ENCODE peak calls at places on chromosomes 2 and 18, in six cellular contexts. O is mucosa of gallbladder; Q is NCI-H460; Z is KBM-7; X is stimulated activated CD8-positive, alpha-beta memory T cell treated with anti-CD3 and anti-CD28 coated beads, Interleukin-4, amount 100 ng/mL, for 48 hours; E is PC-3. C is an unnamed sample.

GRCh38 chr2:148865515-148865914 is 9.5 kb upstream of the KIF5C start:
- DNase-seq in E (no peak), Q (no peak), X (no peak), O (no peak), Z (no peak), C (no peak)

GRCh38 chr18:35050638-35051287 is 9.6 kb downstream of the MAPRE2 start:
- DNase-seq in Q (no peak), O (no peak), X (no peak), Z (peak), E (no peak), C (no peak)

GRCh38 chr2:168545439-168546082 is 89.5 kb downstream of the CERS6 start:
- DNase-seq in E (peak), O (peak), Z (peak), X (no peak), Q (peak), C (peak)

GRCh38 chr2:237315170-237315880 is 98.6 kb downstream of the COL6A3 start:
- DNase-seq in E (no peak), O (peak), Z (no peak), X (no peak), Q (no peak), C (peak)

GRCh38 chr2:172052000-172052983 is 33.0 kb upstream of the DLX1 start:
- DNase-seq in X (no peak), E (no peak), Z (no peak), O (no peak), Q (no peak), C (no peak)

GRCh38 chr2:30765876-30766470 is 41.3 kb downstream of the CAPN13 start:
- DNase-seq in Q (no peak), X (no peak), Z (no peak), E (no peak), O (no peak), C (no peak)

GRCh38 chr18:53971331-53971730 is 253.1 kb downstream of the MBD2 start:
- DNase-seq in Q (no peak), X (no peak), O (no peak), E (peak), Z (no peak), C (peak)

GRCh38 chr2:108575132-108575966 is 41.1 kb downstream of the LIMS1 start:
- DNase-seq in X (no peak), O (no peak), Q (no peak), Z (no peak), E (peak), C (peak)

GRCh38 chr2:239160226-239161143 is 240.3 kb downstream of the HDAC4 start:
- DNase-seq in E (no peak), O (no peak), Q (no peak), Z (no peak), X (no peak), C (peak)

GRCh38 chr2:63888490-63889402 is 47.0 kb downstream of the UGP2 start:
- DNase-seq in X (peak), O (peak), E (peak), Z (peak), Q (peak), C (peak)

GRCh38 chr2:108965540-108966299 is 23.3 kb downstream of the EDAR start:
- DNase-seq in Z (no peak), Q (no peak), O (no peak), X (peak), E (peak), C (no peak)